ENCODE peak calls at places on chromosomes 1 and 21, in nine cellular contexts. One of them, this sample, is unnamed.
A peak's percentile ranks its signal among the peaks of the same experiment; 100 is the strongest.

GRCh38 chr1:204359131-204359473 is 627 bp downstream of the PLEKHA6 start:
- DNase-seq in astrocyte of the spinal cord: no peak
- DNase-seq in fibroblast of lung: no peak
- DNase-seq in choroid plexus epithelial cell: no peak
- DNase-seq in OCI-LY7: no peak
- DNase-seq in pancreas: no peak
- DNase-seq in lung: no peak
- DNase-seq in retinal pigment epithelial cell: no peak
- DNase-seq in upper lobe of right lung: no peak
- DNase-seq in this sample: no peak

GRCh38 chr21:22791376-22791775 is 1793.2 kb downstream of the NCAM2 start:
- DNase-seq in astrocyte of the spinal cord: no peak
- DNase-seq in fibroblast of lung: no peak
- DNase-seq in choroid plexus epithelial cell: no peak
- DNase-seq in OCI-LY7: no peak
- DNase-seq in pancreas: no peak
- DNase-seq in lung: no peak
- DNase-seq in retinal pigment epithelial cell: no peak
- DNase-seq in upper lobe of right lung: no peak
- DNase-seq in this sample: no peak

GRCh38 chr1:1777950-1778826 is at the start of gene NADK:
- DNase-seq in astrocyte of the spinal cord: no peak
- DNase-seq in fibroblast of lung: peak; percentile 39
- DNase-seq in choroid plexus epithelial cell: peak; percentile 46
- DNase-seq in OCI-LY7: peak; percentile 84
- DNase-seq in pancreas: peak; percentile 60
- DNase-seq in lung: no peak
- DNase-seq in retinal pigment epithelial cell: no peak
- DNase-seq in upper lobe of right lung: peak; percentile 90
- DNase-seq in this sample: peak; percentile 56

GRCh38 chr1:109760581-109761226 is 3.0 kb downstream of the EPS8L3 start:
- DNase-seq in astrocyte of the spinal cord: no peak
- DNase-seq in fibroblast of lung: no peak
- DNase-seq in choroid plexus epithelial cell: no peak
- DNase-seq in OCI-LY7: no peak
- DNase-seq in pancreas: peak; percentile 8
- DNase-seq in lung: no peak
- DNase-seq in retinal pigment epithelial cell: no peak
- DNase-seq in upper lobe of right lung: peak; percentile 56
- DNase-seq in this sample: no peak

GRCh38 chr1:45512641-45513054 is 9.0 kb downstream of the PRDX1 start:
- DNase-seq in astrocyte of the spinal cord: peak; percentile 58
- DNase-seq in fibroblast of lung: peak; percentile 71
- DNase-seq in choroid plexus epithelial cell: peak; percentile 83
- DNase-seq in OCI-LY7: peak; percentile 74
- DNase-seq in pancreas: peak; percentile 47
- DNase-seq in lung: peak; percentile 70
- DNase-seq in retinal pigment epithelial cell: peak; percentile 69
- DNase-seq in upper lobe of right lung: no peak
- DNase-seq in this sample: peak; percentile 59

GRCh38 chr1:67355745-67356424 is 48.2 kb downstream of the IL12RB2 start:
- DNase-seq in astrocyte of the spinal cord: peak; percentile 90
- DNase-seq in fibroblast of lung: peak; percentile 41
- DNase-seq in choroid plexus epithelial cell: peak; percentile 42
- DNase-seq in OCI-LY7: no peak
- DNase-seq in pancreas: no peak
- DNase-seq in lung: no peak
- DNase-seq in retinal pigment epithelial cell: peak; percentile 28
- DNase-seq in upper lobe of right lung: no peak
- DNase-seq in this sample: no peak

GRCh38 chr1:65229754-65230339 is 79.5 kb upstream of the DNAJC6 start:
- DNase-seq in astrocyte of the spinal cord: no peak
- DNase-seq in fibroblast of lung: no peak
- DNase-seq in choroid plexus epithelial cell: no peak
- DNase-seq in OCI-LY7: no peak
- DNase-seq in pancreas: no peak
- DNase-seq in lung: no peak
- DNase-seq in retinal pigment epithelial cell: no peak
- DNase-seq in upper lobe of right lung: no peak
- DNase-seq in this sample: no peak

GRCh38 chr1:54120698-54121481 is 31.9 kb downstream of the CDCP2 start:
- DNase-seq in astrocyte of the spinal cord: no peak
- DNase-seq in fibroblast of lung: no peak
- DNase-seq in choroid plexus epithelial cell: no peak
- DNase-seq in OCI-LY7: no peak
- DNase-seq in pancreas: no peak
- DNase-seq in lung: no peak
- DNase-seq in retinal pigment epithelial cell: no peak
- DNase-seq in upper lobe of right lung: peak; percentile 58
- DNase-seq in this sample: no peak

GRCh38 chr1:60170709-60171108 is 97.1 kb upstream of the C1orf87 start:
- DNase-seq in astrocyte of the spinal cord: no peak
- DNase-seq in fibroblast of lung: no peak
- DNase-seq in choroid plexus epithelial cell: peak; percentile 45
- DNase-seq in OCI-LY7: no peak
- DNase-seq in pancreas: no peak
- DNase-seq in lung: no peak
- DNase-seq in retinal pigment epithelial cell: no peak
- DNase-seq in upper lobe of right lung: no peak
- DNase-seq in this sample: no peak

GRCh38 chr1:199667079-199667478 is 360.4 kb upstream of the NR5A2 start:
- DNase-seq in astrocyte of the spinal cord: no peak
- DNase-seq in fibroblast of lung: no peak
- DNase-seq in choroid plexus epithelial cell: no peak
- DNase-seq in OCI-LY7: no peak
- DNase-seq in pancreas: no peak
- DNase-seq in lung: no peak
- DNase-seq in retinal pigment epithelial cell: no peak
- DNase-seq in upper lobe of right lung: peak; percentile 67
- DNase-seq in this sample: no peak

GRCh38 chr1:87474098-87474497 is 145.4 kb downstream of the LMO4 start:
- DNase-seq in astrocyte of the spinal cord: no peak
- DNase-seq in fibroblast of lung: no peak
- DNase-seq in choroid plexus epithelial cell: no peak
- DNase-seq in OCI-LY7: no peak
- DNase-seq in pancreas: no peak
- DNase-seq in lung: no peak
- DNase-seq in retinal pigment epithelial cell: no peak
- DNase-seq in upper lobe of right lung: no peak
- DNase-seq in this sample: no peak

GRCh38 chr1:150563340-150564038 is 14.3 kb downstream of the ADAMTSL4 start:
- DNase-seq in astrocyte of the spinal cord: peak; percentile 41
- DNase-seq in fibroblast of lung: no peak
- DNase-seq in choroid plexus epithelial cell: peak; percentile 51
- DNase-seq in OCI-LY7: peak; percentile 81
- DNase-seq in pancreas: peak; percentile 80
- DNase-seq in lung: peak; percentile 85
- DNase-seq in retinal pigment epithelial cell: peak; percentile 86
- DNase-seq in upper lobe of right lung: peak; percentile 88
- DNase-seq in this sample: no peak

GRCh38 chr1:247964933-247965332 is at the start of gene OR2AK2:
- DNase-seq in astrocyte of the spinal cord: no peak
- DNase-seq in fibroblast of lung: no peak
- DNase-seq in choroid plexus epithelial cell: no peak
- DNase-seq in OCI-LY7: no peak
- DNase-seq in pancreas: no peak
- DNase-seq in lung: no peak
- DNase-seq in retinal pigment epithelial cell: no peak
- DNase-seq in upper lobe of right lung: no peak
- DNase-seq in this sample: no peak

GRCh38 chr1:44154665-44155064 is 13.2 kb upstream of the KLF18 start:
- DNase-seq in astrocyte of the spinal cord: no peak
- DNase-seq in fibroblast of lung: no peak
- DNase-seq in choroid plexus epithelial cell: peak; percentile 21
- DNase-seq in OCI-LY7: no peak
- DNase-seq in pancreas: no peak
- DNase-seq in lung: no peak
- DNase-seq in retinal pigment epithelial cell: no peak
- DNase-seq in upper lobe of right lung: no peak
- DNase-seq in this sample: no peak

GRCh38 chr1:198118136-198118535 is 38.7 kb upstream of the NEK7 start:
- DNase-seq in astrocyte of the spinal cord: peak; percentile 90
- DNase-seq in fibroblast of lung: peak; percentile 96
- DNase-seq in choroid plexus epithelial cell: peak; percentile 93
- DNase-seq in OCI-LY7: no peak
- DNase-seq in pancreas: peak; percentile 27
- DNase-seq in lung: peak; percentile 30
- DNase-seq in retinal pigment epithelial cell: no peak
- DNase-seq in upper lobe of right lung: no peak
- DNase-seq in this sample: no peak

GRCh38 chr1:206001476-206001888 is 1.7 kb downstream of the RAB7B start:
- DNase-seq in astrocyte of the spinal cord: peak; percentile 92
- DNase-seq in fibroblast of lung: peak; percentile 87
- DNase-seq in choroid plexus epithelial cell: peak; percentile 94
- DNase-seq in OCI-LY7: no peak
- DNase-seq in pancreas: peak; percentile 25
- DNase-seq in lung: peak; percentile 60
- DNase-seq in retinal pigment epithelial cell: peak; percentile 79
- DNase-seq in upper lobe of right lung: peak; percentile 72
- DNase-seq in this sample: no peak

GRCh38 chr1:26862781-26863676 is at the start of gene SFN:
- DNase-seq in astrocyte of the spinal cord: no peak
- DNase-seq in fibroblast of lung: no peak
- DNase-seq in choroid plexus epithelial cell: no peak
- DNase-seq in OCI-LY7: peak; percentile 74
- DNase-seq in pancreas: no peak
- DNase-seq in lung: peak; percentile 87
- DNase-seq in retinal pigment epithelial cell: no peak
- DNase-seq in upper lobe of right lung: peak; percentile 92
- DNase-seq in this sample: peak; percentile 94

GRCh38 chr1:33349081-33349759 is 28.3 kb upstream of the A3GALT2 start:
- DNase-seq in astrocyte of the spinal cord: no peak
- DNase-seq in fibroblast of lung: peak; percentile 47
- DNase-seq in choroid plexus epithelial cell: peak; percentile 62
- DNase-seq in OCI-LY7: peak; percentile 61
- DNase-seq in pancreas: peak; percentile 59
- DNase-seq in lung: no peak
- DNase-seq in retinal pigment epithelial cell: no peak
- DNase-seq in upper lobe of right lung: peak; percentile 87
- DNase-seq in this sample: peak; percentile 71

GRCh38 chr1:219798283-219799030 is 129.9 kb downstream of the SLC30A10 start:
- DNase-seq in astrocyte of the spinal cord: peak; percentile 75
- DNase-seq in fibroblast of lung: peak; percentile 74
- DNase-seq in choroid plexus epithelial cell: peak; percentile 76
- DNase-seq in OCI-LY7: no peak
- DNase-seq in pancreas: no peak
- DNase-seq in lung: no peak
- DNase-seq in retinal pigment epithelial cell: no peak
- DNase-seq in upper lobe of right lung: no peak
- DNase-seq in this sample: no peak

DNA sequence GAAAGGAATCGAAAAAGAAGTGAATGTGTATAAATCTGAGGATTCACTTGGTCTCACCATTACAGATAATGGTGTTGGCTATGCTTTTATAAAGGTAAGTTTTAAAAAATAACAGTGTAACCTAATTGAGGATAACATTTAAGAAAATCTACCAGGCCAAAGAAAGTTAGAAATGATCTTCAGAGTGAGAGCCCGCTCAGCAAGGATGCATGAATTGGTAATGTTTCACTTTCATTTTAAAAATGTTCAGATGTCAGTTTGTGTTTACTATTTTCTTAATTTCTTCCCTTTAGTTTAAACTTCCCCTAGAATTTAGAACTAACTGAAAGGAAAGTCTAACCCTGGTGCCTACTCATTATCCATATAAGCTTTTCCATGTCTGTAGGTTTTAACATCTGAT is 35.0 kb downstream of the GIPC2 start:
- DNase-seq in astrocyte of the spinal cord: no peak
- DNase-seq in fibroblast of lung: no peak
- DNase-seq in choroid plexus epithelial cell: no peak
- DNase-seq in OCI-LY7: no peak
- DNase-seq in pancreas: no peak
- DNase-seq in lung: no peak
- DNase-seq in retinal pigment epithelial cell: no peak
- DNase-seq in upper lobe of right lung: no peak
- DNase-seq in this sample: no peak
- H3K4me3 ChIP-seq in astrocyte of the spinal cord: no peak overlapping the region
- H3K4me3 ChIP-seq in fibroblast of lung: no peak overlapping the region
- H3K4me3 ChIP-seq in choroid plexus epithelial cell: no peak overlapping the region
- H3K4me3 ChIP-seq in OCI-LY7: no peak overlapping the region
- H3K4me3 ChIP-seq in pancreas: no peak overlapping the region
- H3K4me3 ChIP-seq in lung: no peak overlapping the region
- H3K4me3 ChIP-seq in retinal pigment epithelial cell: no peak overlapping the region
- H3K4me3 ChIP-seq in upper lobe of right lung: peak overlapping the region; percentile 12
- H3K4me3 ChIP-seq in this sample: no peak overlapping the region

DNA sequence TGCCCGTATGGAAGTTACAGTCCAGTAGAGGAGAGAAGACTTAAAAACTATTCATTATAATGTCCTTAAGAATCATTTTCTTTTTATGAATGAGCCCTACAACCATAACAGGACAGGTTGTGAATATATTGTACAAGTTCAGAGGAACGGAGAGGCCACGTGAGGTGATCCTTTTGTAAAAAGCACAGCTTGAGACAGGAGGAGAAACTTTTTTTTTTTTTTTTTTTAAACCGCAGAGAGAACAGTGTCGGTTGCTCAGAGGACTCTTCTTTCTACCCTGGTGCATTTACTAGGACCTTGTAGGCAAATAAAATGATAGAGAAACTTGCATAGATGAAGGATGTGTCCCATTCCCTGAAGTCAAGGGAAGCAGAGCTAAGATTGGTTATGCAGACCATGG is 32.1 kb downstream of the DYRK1A start:
- DNase-seq in astrocyte of the spinal cord: no peak
- DNase-seq in fibroblast of lung: no peak
- DNase-seq in choroid plexus epithelial cell: no peak
- DNase-seq in OCI-LY7: no peak
- DNase-seq in pancreas: no peak
- DNase-seq in lung: no peak
- DNase-seq in retinal pigment epithelial cell: no peak
- DNase-seq in upper lobe of right lung: no peak
- DNase-seq in this sample: no peak
- H3K4me3 ChIP-seq in astrocyte of the spinal cord: no peak overlapping the region
- H3K4me3 ChIP-seq in fibroblast of lung: no peak overlapping the region
- H3K4me3 ChIP-seq in choroid plexus epithelial cell: no peak overlapping the region
- H3K4me3 ChIP-seq in OCI-LY7: no peak overlapping the region
- H3K4me3 ChIP-seq in pancreas: no peak overlapping the region
- H3K4me3 ChIP-seq in lung: no peak overlapping the region
- H3K4me3 ChIP-seq in retinal pigment epithelial cell: no peak overlapping the region
- H3K4me3 ChIP-seq in upper lobe of right lung: no peak overlapping the region
- H3K4me3 ChIP-seq in this sample: no peak overlapping the region

DNA sequence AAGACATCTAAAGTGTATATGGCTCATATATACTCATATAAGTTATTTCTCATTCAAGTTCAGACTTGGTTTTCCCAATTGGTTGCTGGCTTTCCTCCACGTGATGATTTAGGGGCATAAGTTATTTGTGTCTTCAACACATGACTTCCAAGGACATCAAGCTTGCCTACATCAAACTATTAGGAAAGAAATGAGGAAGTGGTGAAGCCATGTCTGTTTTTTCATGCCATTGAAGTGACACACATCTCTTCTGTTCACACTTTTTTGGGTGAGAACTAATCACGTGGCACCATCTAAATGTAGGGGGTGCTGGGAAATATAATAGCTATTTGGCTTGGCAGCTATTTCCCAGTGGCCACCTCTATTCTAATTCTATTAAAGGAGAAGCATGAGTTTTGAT is 282.1 kb downstream of the OMA1 start:
- DNase-seq in astrocyte of the spinal cord: no peak
- DNase-seq in fibroblast of lung: no peak
- DNase-seq in choroid plexus epithelial cell: no peak
- DNase-seq in OCI-LY7: no peak
- DNase-seq in pancreas: no peak
- DNase-seq in lung: no peak
- DNase-seq in retinal pigment epithelial cell: no peak
- DNase-seq in upper lobe of right lung: no peak
- DNase-seq in this sample: no peak
- H3K4me3 ChIP-seq in astrocyte of the spinal cord: no peak overlapping the region
- H3K4me3 ChIP-seq in fibroblast of lung: no peak overlapping the region
- H3K4me3 ChIP-seq in choroid plexus epithelial cell: no peak overlapping the region
- H3K4me3 ChIP-seq in OCI-LY7: no peak overlapping the region
- H3K4me3 ChIP-seq in pancreas: no peak overlapping the region
- H3K4me3 ChIP-seq in lung: no peak overlapping the region
- H3K4me3 ChIP-seq in retinal pigment epithelial cell: no peak overlapping the region
- H3K4me3 ChIP-seq in upper lobe of right lung: no peak overlapping the region
- H3K4me3 ChIP-seq in this sample: no peak overlapping the region

GRCh38 chr1:246213036-246213435 is 294.0 kb downstream of the SMYD3 start:
- DNase-seq in astrocyte of the spinal cord: no peak
- DNase-seq in fibroblast of lung: no peak
- DNase-seq in choroid plexus epithelial cell: no peak
- DNase-seq in OCI-LY7: no peak
- DNase-seq in pancreas: no peak
- DNase-seq in lung: no peak
- DNase-seq in retinal pigment epithelial cell: no peak
- DNase-seq in upper lobe of right lung: no peak
- DNase-seq in this sample: no peak
- H3K4me3 ChIP-seq in astrocyte of the spinal cord: no peak overlapping the region
- H3K4me3 ChIP-seq in fibroblast of lung: no peak overlapping the region
- H3K4me3 ChIP-seq in choroid plexus epithelial cell: no peak overlapping the region
- H3K4me3 ChIP-seq in OCI-LY7: no peak overlapping the region
- H3K4me3 ChIP-seq in pancreas: no peak overlapping the region
- H3K4me3 ChIP-seq in lung: no peak overlapping the region
- H3K4me3 ChIP-seq in retinal pigment epithelial cell: no peak overlapping the region
- H3K4me3 ChIP-seq in upper lobe of right lung: no peak overlapping the region
- H3K4me3 ChIP-seq in this sample: no peak overlapping the region

This sample was measured in Peyer's patch.